ENCODE peak calls at places on chromosomes 5 and 9, in nine cellular contexts. B, U, E, Z, F, Q, C, D and K are unnamed samples.

GRCh38 chr9:133677126-133678010 is 41.2 kb downstream of the DBH start:
- DNase-seq in C (no peak), Z (no peak), Q (no peak), E (no peak), D (peak; percentile 26), F (no peak), U (no peak), B (no peak), K (no peak)

GRCh38 chr9:101629624-101630023 is 34.9 kb upstream of the PPP3R2 start:
- DNase-seq in Q (no peak), C (no peak), F (no peak), U (no peak), Z (no peak), E (no peak), D (no peak), B (no peak), K (no peak)

GRCh38 chr5:109125755-109126429 is 283.9 kb downstream of the PJA2 start:
- DNase-seq in B (no peak), F (no peak), D (no peak), Q (no peak), E (peak; percentile 61), U (no peak), Z (no peak), C (no peak), K (no peak)

GRCh38 chr5:76084496-76085285 is 1.5 kb downstream of the SV2C start:
- DNase-seq in E (no peak), F (peak; percentile 48), B (no peak), U (no peak), Z (no peak), C (peak; percentile 24), Q (no peak), D (peak; percentile 21), K (no peak)

GRCh38 chr5:120509056-120509455 is 45.0 kb downstream of the PRR16 start:
- DNase-seq in F (no peak), C (no peak), Q (peak; percentile 25), Z (no peak), E (no peak), U (no peak), D (no peak), B (no peak), K (no peak)

GRCh38 chr9:83707518-83707767 is 315 bp downstream of the UBQLN1 start:
- DNase-seq in C (no peak), F (no peak), E (no peak), U (peak; percentile 89), D (no peak), Z (peak; percentile 43), Q (peak; percentile 81), B (no peak), K (no peak)

GRCh38 chr5:9337908-9338307 is 208.0 kb downstream of the SEMA5A start:
- DNase-seq in F (no peak), U (no peak), Q (peak; percentile 90), D (no peak), C (no peak), B (no peak), Z (no peak), E (peak; percentile 23), K (no peak)

GRCh38 chr5:132138260-132138659 is 64.7 kb downstream of the CSF2 start:
- DNase-seq in E (peak; percentile 27), U (no peak), Q (peak; percentile 70), B (no peak), Z (no peak), C (no peak), F (no peak), D (no peak), K (peak; percentile 82)

GRCh38 chr5:100758306-100758705 is 144.8 kb downstream of the ST8SIA4 start:
- DNase-seq in E (no peak), D (no peak), F (no peak), C (no peak), Z (no peak), Q (no peak), U (no peak), B (no peak), K (no peak)

GRCh38 chr5:80219381-80219780 is 36.5 kb downstream of the SERINC5 start:
- DNase-seq in E (no peak), C (no peak), D (no peak), U (no peak), Z (no peak), B (no peak), F (no peak), Q (no peak), K (no peak)